ENCODE peak calls at places on chromosomes 16 and 17, in five cellular contexts. J is brain microvascular endothelial cell, H is Peyer's patch, A is glutamatergic neuron, Y is lower leg skin. C is an unnamed sample.

GRCh38 chr17:75785016-75785769 is 587 bp downstream of the UNK start:
- DNase-seq in J (peak), H (peak), A (peak), Y (peak), C (peak)

GRCh38 chr17:18854956-18855355 is 3.0 kb upstream of the PRPSAP2 start:
- DNase-seq in J (no peak), H (no peak), A (no peak), Y (no peak), C (no peak)

GRCh38 chr16:85733155-85733838 is 17.6 kb downstream of the C16orf74 start:
- DNase-seq in J (no peak), H (no peak), A (no peak), Y (peak), C (peak)

GRCh38 chr16:50273888-50274770 is 7.8 kb downstream of the ADCY7 start:
- DNase-seq in J (no peak), H (peak), A (no peak), Y (no peak), C (no peak)

GRCh38 chr17:5418858-5419355 is 555 bp downstream of the NUP88 start:
- DNase-seq in J (peak), H (peak), A (peak), Y (peak), C (peak)

GRCh38 chr16:58419241-58420012 is 27.2 kb downstream of the GINS3 start:
- DNase-seq in J (no peak), H (no peak), A (no peak), Y (no peak), C (no peak)

GRCh38 chr16:85796599-85796998 is 2.7 kb downstream of the EMC8 start:
- DNase-seq in J (no peak), H (no peak), A (no peak), Y (no peak), C (no peak)

GRCh38 chr16:87309912-87310485 is 7.2 kb downstream of the C16orf95 start:
- DNase-seq in J (no peak), H (no peak), A (no peak), Y (no peak), C (no peak)

GRCh38 chr17:80992077-80992947 is 671 bp downstream of the CHMP6 start:
- DNase-seq in J (no peak), H (no peak), A (peak), Y (no peak), C (no peak)

GRCh38 chr16:17396762-17397498 is 73.8 kb downstream of the XYLT1 start:
- DNase-seq in J (peak), H (peak), A (no peak), Y (peak), C (peak)

GRCh38 chr17:10646393-10646990 is 10.6 kb downstream of the MYH3 start:
- DNase-seq in J (peak), H (peak), A (peak), Y (peak), C (peak)

GRCh38 chr17:38844261-38844757 is 9.2 kb downstream of the RPL23 start:
- DNase-seq in J (no peak), H (no peak), A (no peak), Y (no peak), C (peak)

GRCh38 chr16:87701505-87701921 is 64.3 kb downstream of the KLHDC4 start:
- DNase-seq in J (no peak), H (peak), A (peak), Y (no peak), C (no peak)

GRCh38 chr16:79013004-79013403 is 587.5 kb downstream of the MAF start:
- DNase-seq in J (no peak), H (no peak), A (no peak), Y (no peak), C (no peak)
- TF ChIP-seq CTCF in J (no peak), H (no peak), A (no peak), Y (no peak), C (no peak)

GRCh38 chr16:55703003-55704001 is 47.5 kb downstream of the SLC6A2 start:
- DNase-seq in J (peak), H (no peak), A (no peak), Y (peak), C (peak)
- TF ChIP-seq CTCF in J (peak), H (peak), A (peak), Y (no peak), C (peak)

DNA sequence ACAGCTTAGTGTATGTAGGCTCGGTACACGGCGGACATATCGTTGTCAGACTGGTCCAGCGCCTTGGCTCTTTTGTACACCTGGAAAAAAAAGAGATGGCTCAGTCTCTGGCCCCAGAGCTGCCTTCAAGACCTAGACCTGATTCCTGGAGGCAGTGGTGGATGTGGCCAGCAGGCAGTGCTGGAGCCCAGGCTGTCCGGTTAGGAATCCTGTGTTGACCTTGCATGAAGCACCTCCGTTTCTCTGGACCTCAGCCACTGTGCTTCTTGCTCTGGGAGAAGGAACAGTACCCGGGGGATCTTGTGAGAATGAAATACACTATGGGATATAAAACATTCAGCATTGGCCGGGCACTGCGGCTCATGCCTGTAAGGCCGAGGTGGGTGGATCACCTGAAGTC is 2.8 kb upstream of the ROGDI start:
- DNase-seq in J (no peak), H (no peak), A (no peak), Y (no peak), C (no peak)
- TF ChIP-seq CTCF in J (no peak), H (no peak), A (no peak), Y (no peak), C (no peak)

GRCh38 chr17:70157151-70157550 is 12.2 kb upstream of the KCNJ2 start:
- DNase-seq in J (no peak), H (no peak), A (no peak), Y (no peak), C (no peak)
- TF ChIP-seq CTCF in J (no peak), H (no peak), A (no peak), Y (no peak), C (no peak)

C was measured in MCF 10A.